ENCODE peak calls at places on chromosomes 11 and 22, in seven cellular contexts. A is midbrain; O is iris pigment epithelial cell; H is T follicular helper cell; Z is memory B cell; E is activated CD4-positive, alpha-beta T cell treated with anti-CD3 and anti-CD28 coated beads, Interleukin-2, amount 50 U/mL, for 24 hours; M is SK-MEL-5. W is an unnamed sample.

GRCh38 chr22:44084044-44084772 is 60.1 kb downstream of the PARVB start:
- DNase-seq in A (no peak), O (no peak), H (no peak), Z (no peak), E (no peak), M (no peak), W (no peak)

GRCh38 chr22:37887610-37888378 is 18.3 kb upstream of the MICALL1 start:
- DNase-seq in A (peak), O (peak), H (no peak), Z (no peak), E (no peak), M (peak), W (no peak)

GRCh38 chr11:104191124-104191523 is 27.2 kb upstream of the PDGFD start:
- DNase-seq in A (no peak), O (peak), H (no peak), Z (no peak), E (no peak), M (no peak), W (no peak)

GRCh38 chr22:31075961-31076360 is 5.2 kb upstream of the SMTN start:
- DNase-seq in A (no peak), O (peak), H (no peak), Z (no peak), E (no peak), M (no peak), W (no peak)

GRCh38 chr22:30301995-30302809 is 12.9 kb upstream of the CASTOR1 start:
- DNase-seq in A (peak), O (peak), H (no peak), Z (no peak), E (no peak), M (no peak), W (no peak)

GRCh38 chr11:64234840-64235379 is 526 bp downstream of the VEGFB start:
- DNase-seq in A (no peak), O (no peak), H (peak), Z (no peak), E (no peak), M (no peak), W (peak)

GRCh38 chr22:43207849-43208702 is 21.1 kb upstream of the TTLL12 start:
- DNase-seq in A (no peak), O (no peak), H (no peak), Z (no peak), E (no peak), M (no peak), W (no peak)

GRCh38 chr11:34916810-34917780 is 677 bp downstream of the PDHX start:
- DNase-seq in A (no peak), O (peak), H (no peak), Z (no peak), E (no peak), M (peak), W (no peak)

GRCh38 chr22:48754611-48755331 is 1072.9 kb downstream of the BRD1 start:
- DNase-seq in A (no peak), O (no peak), H (no peak), Z (no peak), E (no peak), M (no peak), W (no peak)

GRCh38 chr22:29061773-29062172 is at the start of gene C22orf31:
- DNase-seq in A (no peak), O (no peak), H (no peak), Z (no peak), E (no peak), M (no peak), W (no peak)

GRCh38 chr11:3006505-3007260 is 14.6 kb upstream of the NAP1L4 start:
- DNase-seq in A (no peak), O (no peak), H (no peak), Z (no peak), E (no peak), M (no peak), W (no peak)

GRCh38 chr11:111845256-111846028 is 25.9 kb downstream of the ALG9 start:
- DNase-seq in A (no peak), O (peak), H (no peak), Z (no peak), E (no peak), M (no peak), W (no peak)

GRCh38 chr22:30747493-30747892 is 52.8 kb downstream of the OSBP2 start:
- DNase-seq in A (no peak), O (no peak), H (no peak), Z (no peak), E (no peak), M (no peak), W (no peak)

GRCh38 chr11:86931965-86932332 is 23.2 kb downstream of the FZD4 start:
- DNase-seq in A (no peak), O (peak), H (no peak), Z (no peak), E (no peak), M (peak), W (no peak)